ENCODE peak calls at places on chromosomes 4 and X, in ten cellular contexts. A is breast epithelium; G is testis; B is GM12864; T is cardiac muscle cell; C is A549; S is GM12865; D is astrocyte of the spinal cord; U is CD8-positive, alpha-beta T cell; L is gastrocnemius medialis. H is an unnamed sample.

GRCh38 chr4:682490-683172 is 6.3 kb downstream of the SLC49A3 start:
- DNase-seq in T (no peak), G (no peak), D (no peak), S (no peak), U (no peak), A (no peak), L (no peak), B (no peak), C (no peak), H (peak; percentile 17)

GRCh38 chr4:178063568-178063967 is 621.3 kb upstream of the AGA start:
- DNase-seq in G (no peak), T (no peak), U (no peak), D (no peak), A (no peak), C (no peak), L (no peak), B (no peak), S (no peak), H (no peak)

GRCh38 chr4:68905598-68906237 is 45.9 kb downstream of the UGT2A3 start:
- DNase-seq in D (peak; percentile 25), G (no peak), L (no peak), B (no peak), U (no peak), C (no peak), A (no peak), S (peak; percentile 47), T (no peak), H (no peak)

GRCh38 chr4:7051144-7051495 is 7.9 kb downstream of the TADA2B start:
- DNase-seq in T (no peak), L (no peak), C (no peak), D (no peak), U (no peak), B (no peak), S (no peak), A (no peak), G (no peak), H (no peak)

GRCh38 chr4:152661649-152662048 is 18.1 kb downstream of the TMEM154 start:
- DNase-seq in G (no peak), T (no peak), D (no peak), A (no peak), S (peak; percentile 51), B (peak; percentile 41), U (no peak), L (no peak), C (no peak), H (no peak)

GRCh38 chr4:53693408-53693807 is 102.1 kb upstream of the LNX1 start:
- DNase-seq in C (no peak), T (no peak), L (no peak), U (no peak), B (no peak), G (no peak), S (no peak), A (no peak), D (no peak), H (no peak)

GRCh38 chr4:931194-931959 is 739 bp downstream of the GAK start:
- DNase-seq in S (peak; percentile 34), A (no peak), C (no peak), B (no peak), T (peak; percentile 20), U (no peak), G (no peak), D (no peak), L (peak; percentile 56), H (no peak)

GRCh38 chr4:28229092-28229491 is 1368.5 kb downstream of the STIM2 start:
- DNase-seq in L (no peak), A (no peak), S (no peak), D (peak; percentile 40), B (no peak), T (no peak), G (no peak), C (no peak), U (no peak), H (no peak)

GRCh38 chrX:110472265-110472664 is 113.6 kb downstream of the RTL9 start:
- DNase-seq in B (no peak), S (no peak), C (no peak), U (no peak), D (no peak), A (no peak), L (no peak), T (no peak), G (no peak), H (no peak)

GRCh38 chr4:144179152-144179739 is 38.7 kb upstream of the GYPA start:
- DNase-seq in G (no peak), S (no peak), U (no peak), C (no peak), D (no peak), T (no peak), A (no peak), B (no peak), L (no peak), H (no peak)

GRCh38 chr4:110005461-110006056 is 92.9 kb downstream of the EGF start:
- DNase-seq in T (peak; percentile 84), A (no peak), S (peak; percentile 75), B (peak; percentile 55), L (no peak), C (peak; percentile 55), D (peak; percentile 67), G (no peak), U (no peak), H (no peak)

GRCh38 chr4:121448231-121448630 is 67.4 kb upstream of the QRFPR start:
- DNase-seq in A (no peak), T (no peak), G (no peak), L (no peak), U (no peak), B (no peak), S (no peak), C (no peak), D (no peak), H (no peak)

GRCh38 chrX:49171752-49172279 is at the start of gene PLP2:
- DNase-seq in T (peak; percentile 35), A (peak; percentile 52), L (no peak), G (peak; percentile 34), C (no peak), U (peak; percentile 57), D (peak; percentile 46), B (no peak), S (peak; percentile 69), H (peak; percentile 59)

DNA sequence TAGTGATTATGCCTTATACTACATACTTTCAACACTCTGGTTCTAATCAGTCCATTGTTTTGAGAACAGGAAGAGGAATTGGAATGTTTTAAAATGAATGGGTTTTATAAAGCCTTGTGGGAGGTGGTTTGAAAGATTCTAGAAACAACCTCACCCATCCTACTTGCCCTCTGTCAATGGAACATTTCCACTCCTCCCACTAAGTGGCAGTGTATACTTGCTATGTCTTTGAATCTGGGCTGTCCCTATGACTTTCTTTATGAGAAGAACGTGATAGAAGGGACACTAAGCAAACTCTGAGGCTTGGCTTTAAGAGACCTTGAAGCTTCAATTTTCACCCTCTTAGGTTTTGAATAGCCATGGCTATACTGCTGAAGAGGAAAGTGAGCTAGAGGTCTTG is 611.2 kb downstream of the PPP4R3C start:
- DNase-seq in D (peak; percentile 34), L (no peak), A (no peak), C (no peak), U (no peak), T (no peak), B (no peak), G (no peak), S (no peak), H (no peak)
- TF ChIP-seq CTCF in D (peak; percentile 36), L (no peak), A (no peak), C (no peak), U (no peak), T (no peak), B (no peak), G (no peak), S (no peak), H (no peak)

GRCh38 chr4:139508581-139509237 is 47.3 kb downstream of the SETD7 start:
- DNase-seq in B (no peak), C (no peak), S (no peak), D (no peak), A (no peak), U (no peak), T (no peak), G (no peak), L (no peak), H (no peak)
- TF ChIP-seq CTCF in B (no peak), C (no peak), S (no peak), D (no peak), A (no peak), U (no peak), T (no peak), G (no peak), L (no peak), H (no peak)

GRCh38 chrX:122219226-122219625 is 964.9 kb upstream of the GRIA3 start:
- DNase-seq in B (no peak), D (no peak), L (no peak), T (no peak), A (no peak), C (no peak), G (no peak), U (no peak), S (no peak), H (no peak)

GRCh38 chrX:122219735-122220134 is 964.3 kb upstream of the GRIA3 start:
- DNase-seq in G (no peak), U (no peak), A (no peak), B (no peak), T (no peak), L (no peak), S (no peak), C (no peak), D (no peak), H (no peak)

GRCh38 chrX:122220644-122221373 is 963.3 kb upstream of the GRIA3 start:
- DNase-seq in A (no peak), C (no peak), T (no peak), G (no peak), U (no peak), L (no peak), S (no peak), B (no peak), D (no peak), H (no peak)

DNA sequence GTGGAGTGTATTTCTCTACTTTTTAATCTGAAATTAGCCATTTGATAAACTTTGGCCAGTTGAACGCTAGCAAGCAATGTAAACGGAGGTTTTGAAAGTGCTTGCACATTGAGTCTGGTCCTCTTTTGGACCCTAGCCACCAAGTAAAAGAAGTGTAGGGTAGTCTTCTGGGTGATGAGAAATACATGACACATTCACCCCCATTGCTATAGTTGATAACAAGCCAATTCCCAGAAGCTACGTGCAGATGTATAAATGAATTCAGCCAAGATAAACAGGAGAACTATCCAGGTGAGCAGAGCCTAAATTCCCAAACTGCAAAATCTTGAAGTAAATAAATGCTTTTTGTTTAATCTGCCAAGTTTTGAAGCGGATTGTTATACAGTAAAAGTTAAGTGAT is 965.4 kb upstream of the GRIA3 start:
- DNase-seq in C (no peak), G (no peak), B (no peak), L (no peak), A (no peak), U (no peak), T (no peak), S (no peak), D (no peak), H (no peak)
- TF ChIP-seq CTCF in C (no peak), G (no peak), B (no peak), L (no peak), A (no peak), U (no peak), T (no peak), S (no peak), D (no peak), H (no peak)

GRCh38 chr4:189974056-189974455 is 33.4 kb downstream of the FRG1 start:
- DNase-seq in D (no peak), A (no peak), S (no peak), T (peak; percentile 2), G (no peak), C (peak; percentile 6), L (no peak), B (no peak), U (no peak), H (no peak)
- TF ChIP-seq CTCF in D (no peak), A (no peak), S (peak; percentile 11), T (no peak), G (no peak), C (peak; percentile 42), L (no peak), B (peak; percentile 29), U (no peak), H (no peak)

H was measured in activated B cell treated with CpG ODN at 0.5 μM for 24 hours.